ENCODE peak calls at places on chromosomes 1 and 21, in ten cellular contexts. S is cardiac fibroblast; N is esophagus muscularis mucosa; Z is breast epithelium; H is lower leg skin; M is heart right ventricle; F is foreskin fibroblast; A is CD8-positive, alpha-beta T cell; W is IMR-90; V is upper lobe of right lung. C is an unnamed sample.

GRCh38 chr1:59156526-59157196 is 140.2 kb upstream of the FGGY start:
- DNase-seq in V (no peak), F (no peak), N (peak), H (no peak), A (no peak), S (peak), W (no peak), Z (no peak), M (no peak), C (no peak)

GRCh38 chr1:174414205-174414604 is 33.6 kb upstream of the GPR52 start:
- DNase-seq in W (no peak), V (no peak), N (no peak), Z (no peak), F (no peak), S (peak), H (no peak), A (no peak), M (no peak), C (no peak)

GRCh38 chr1:7425229-7425628 is 345.9 kb upstream of the VAMP3 start:
- DNase-seq in F (no peak), H (no peak), S (no peak), M (no peak), W (no peak), Z (peak), N (no peak), V (peak), A (no peak), C (no peak)

GRCh38 chr1:84525738-84526137 is 19.4 kb upstream of the GNG5 start:
- DNase-seq in N (no peak), Z (no peak), F (no peak), V (no peak), S (no peak), A (no peak), H (no peak), W (no peak), M (no peak), C (no peak)

GRCh38 chr21:29639366-29640232 is 300.2 kb downstream of the GRIK1 start:
- DNase-seq in F (no peak), N (no peak), H (no peak), S (no peak), V (no peak), Z (no peak), W (no peak), A (no peak), M (no peak), C (no peak)

GRCh38 chr1:110125810-110126209 is 13.6 kb downstream of the UBL4B start:
- DNase-seq in M (no peak), A (no peak), V (no peak), N (no peak), F (no peak), Z (no peak), S (no peak), H (no peak), W (no peak), C (no peak)

GRCh38 chr1:33392639-33393038 is 38.3 kb downstream of the PHC2 start:
- DNase-seq in V (no peak), F (peak), H (no peak), A (no peak), Z (no peak), N (peak), M (no peak), S (peak), W (peak), C (no peak)

GRCh38 chr1:173122958-173123852 is 72.5 kb upstream of the TNFSF18 start:
- DNase-seq in W (peak), S (peak), M (peak), V (peak), N (peak), Z (peak), F (peak), A (no peak), H (peak), C (peak)

GRCh38 chr21:16192900-16193299 is 463.1 kb downstream of the USP25 start:
- DNase-seq in S (peak), W (peak), N (no peak), F (peak), Z (no peak), V (no peak), A (no peak), M (no peak), H (no peak), C (no peak)

DNA sequence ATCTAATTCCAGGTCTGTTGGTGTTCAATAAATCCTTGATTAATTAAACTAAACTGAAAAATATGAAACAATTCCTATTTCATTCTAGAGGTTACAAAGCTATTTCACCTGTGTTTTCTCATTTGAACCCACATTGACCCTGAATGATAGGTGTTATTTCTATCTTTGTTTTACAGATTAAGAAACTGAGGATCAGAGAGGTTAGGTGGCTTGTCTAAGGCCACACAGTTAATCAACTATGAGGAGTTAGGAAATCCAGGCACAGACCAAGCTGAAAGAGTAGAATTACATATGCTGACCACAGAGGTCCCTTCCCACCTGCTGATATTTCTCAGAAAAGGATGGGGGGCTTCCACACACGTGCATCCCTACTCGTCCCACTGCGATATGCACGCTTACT is 487 bp downstream of the PIGR start:
- DNase-seq in V (no peak), M (no peak), Z (no peak), S (no peak), W (no peak), A (no peak), N (no peak), H (no peak), F (no peak), C (no peak)
- H3K4me3 ChIP-seq in V (peak), M (no peak), Z (peak), S (no peak), W (no peak), A (no peak), N (no peak), H (no peak), F (no peak), C (no peak)

DNA sequence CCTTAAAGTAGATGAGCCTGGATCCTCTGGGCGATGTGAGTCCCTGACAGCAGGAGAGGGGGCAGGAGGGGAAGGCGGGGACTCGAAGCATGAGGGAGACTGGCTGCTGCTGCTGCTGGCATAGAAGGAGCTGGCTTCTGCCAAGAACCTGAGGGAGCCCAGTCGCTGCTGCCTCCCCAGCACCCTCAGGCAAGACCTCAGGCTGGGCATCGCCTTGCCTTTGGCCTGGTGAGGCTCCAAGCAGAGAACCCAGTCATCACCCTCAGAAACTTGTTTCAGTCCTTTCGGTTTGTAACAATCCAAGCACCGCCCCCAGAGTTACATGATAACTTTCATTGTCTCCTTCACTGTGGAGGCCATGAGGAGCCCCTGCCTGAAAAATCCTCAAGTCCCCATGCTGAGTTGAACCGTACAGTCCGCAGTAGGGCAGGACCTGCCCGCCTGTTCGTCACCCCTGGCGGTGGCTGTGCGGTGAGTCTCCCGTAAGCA is 38.8 kb downstream of the POFUT2 start:
- DNase-seq in N (peak), F (peak), H (no peak), M (no peak), Z (no peak), W (peak), S (peak), A (no peak), V (no peak), C (no peak)
- H3K4me3 ChIP-seq in N (peak), F (peak), H (no peak), M (peak), Z (peak), W (peak), S (peak), A (no peak), V (peak), C (peak)

DNA sequence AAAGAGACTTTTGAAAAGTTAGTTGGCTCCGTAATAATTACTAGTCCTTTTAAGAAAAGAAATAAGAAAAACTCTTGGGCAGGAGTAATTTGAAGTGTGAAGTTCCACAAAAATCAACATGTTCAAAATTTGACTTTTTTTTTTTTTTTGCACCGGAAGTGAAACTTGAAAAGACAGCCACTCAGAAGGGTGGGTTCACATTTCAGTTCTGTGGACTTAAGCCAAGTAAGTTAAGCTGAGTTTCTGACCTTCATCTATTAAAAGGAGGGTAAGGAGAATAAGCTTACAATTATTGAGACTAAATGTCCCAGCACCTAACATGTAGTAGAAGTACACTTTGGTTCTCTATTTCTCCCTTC is 11.0 kb downstream of the RO60 start:
- DNase-seq in F (no peak), N (no peak), H (no peak), W (no peak), A (no peak), M (no peak), S (no peak), V (no peak), Z (no peak), C (no peak)
- H3K4me3 ChIP-seq in F (no peak), N (no peak), H (no peak), W (no peak), A (no peak), M (no peak), S (no peak), V (no peak), Z (no peak), C (no peak)

DNA sequence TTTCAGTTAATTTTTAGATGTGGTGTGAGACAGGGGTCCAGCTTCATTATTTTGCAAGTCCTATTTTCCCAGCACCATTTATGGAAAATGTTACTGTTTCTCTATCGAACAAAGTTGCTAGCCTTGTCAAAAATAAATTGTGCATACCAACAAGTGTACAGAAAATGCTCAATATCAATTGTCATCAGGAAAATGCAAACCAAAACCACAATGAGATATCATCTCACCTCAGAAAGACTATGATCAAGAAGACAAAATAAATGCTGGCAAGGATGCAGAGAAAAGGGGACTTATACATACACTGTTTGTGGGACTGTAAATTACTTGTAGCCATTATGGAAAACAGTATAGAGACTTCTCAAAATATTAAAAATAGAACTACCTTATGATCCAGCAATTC is 54.8 kb downstream of the VCAM1 start:
- DNase-seq in S (no peak), H (no peak), W (no peak), Z (no peak), F (no peak), V (no peak), M (no peak), N (no peak), A (no peak), C (no peak)
- H3K4me3 ChIP-seq in S (no peak), H (no peak), W (no peak), Z (no peak), F (no peak), V (no peak), M (no peak), N (no peak), A (no peak), C (no peak)

GRCh38 chr1:116855788-116856187 is 53.9 kb upstream of the PTGFRN start:
- DNase-seq in A (no peak), Z (no peak), M (no peak), F (peak), S (no peak), H (no peak), W (peak), V (no peak), N (no peak), C (no peak)
- H3K4me3 ChIP-seq in A (no peak), Z (no peak), M (no peak), F (peak), S (no peak), H (no peak), W (no peak), V (no peak), N (no peak), C (peak)